ENCODE peak calls at places on chromosomes 7 and 10, in ten cellular contexts. One of them, this sample, is unnamed.

GRCh38 chr10:104351067-104351681 is 2.5 kb upstream of the CFAP58 start:
- DNase-seq in stimulated activated CD4-positive, alpha-beta T cell treated with anti-CD3 and anti-CD28 coated beads, Interleukin-4, amount 100 ng/mL, for 48 hours: no peak
- DNase-seq in right cardiac atrium: no peak
- DNase-seq in GM13977: no peak
- DNase-seq in IMR-90: peak; percentile 75
- DNase-seq in endothelial cell: no peak
- DNase-seq in stimulated activated CD8-positive, alpha-beta memory T cell treated with anti-CD3 and anti-CD28 coated beads, Interleukin-4, amount 100 ng/mL, for 1 hour: no peak
- DNase-seq in WERI-Rb-1: no peak
- DNase-seq in A673: no peak
- DNase-seq in effector memory CD8-positive, alpha-beta T cell: no peak
- DNase-seq in this sample: no peak

GRCh38 chr10:111756541-111757061 is 427.0 kb downstream of the GPAM start:
- DNase-seq in stimulated activated CD4-positive, alpha-beta T cell treated with anti-CD3 and anti-CD28 coated beads, Interleukin-4, amount 100 ng/mL, for 48 hours: no peak
- DNase-seq in right cardiac atrium: peak; percentile 47
- DNase-seq in GM13977: no peak
- DNase-seq in IMR-90: no peak
- DNase-seq in endothelial cell: peak; percentile 70
- DNase-seq in stimulated activated CD8-positive, alpha-beta memory T cell treated with anti-CD3 and anti-CD28 coated beads, Interleukin-4, amount 100 ng/mL, for 1 hour: no peak
- DNase-seq in WERI-Rb-1: peak; percentile 70
- DNase-seq in A673: peak; percentile 73
- DNase-seq in effector memory CD8-positive, alpha-beta T cell: no peak
- DNase-seq in this sample: peak; percentile 54

GRCh38 chr7:101118856-101119255 is 8.0 kb upstream of the SERPINE1 start:
- DNase-seq in stimulated activated CD4-positive, alpha-beta T cell treated with anti-CD3 and anti-CD28 coated beads, Interleukin-4, amount 100 ng/mL, for 48 hours: no peak
- DNase-seq in right cardiac atrium: no peak
- DNase-seq in GM13977: no peak
- DNase-seq in IMR-90: no peak
- DNase-seq in endothelial cell: no peak
- DNase-seq in stimulated activated CD8-positive, alpha-beta memory T cell treated with anti-CD3 and anti-CD28 coated beads, Interleukin-4, amount 100 ng/mL, for 1 hour: no peak
- DNase-seq in WERI-Rb-1: no peak
- DNase-seq in A673: no peak
- DNase-seq in effector memory CD8-positive, alpha-beta T cell: no peak
- DNase-seq in this sample: no peak

GRCh38 chr7:120033114-120033513 is 239.9 kb upstream of the KCND2 start:
- DNase-seq in stimulated activated CD4-positive, alpha-beta T cell treated with anti-CD3 and anti-CD28 coated beads, Interleukin-4, amount 100 ng/mL, for 48 hours: no peak
- DNase-seq in right cardiac atrium: no peak
- DNase-seq in GM13977: no peak
- DNase-seq in IMR-90: no peak
- DNase-seq in endothelial cell: no peak
- DNase-seq in stimulated activated CD8-positive, alpha-beta memory T cell treated with anti-CD3 and anti-CD28 coated beads, Interleukin-4, amount 100 ng/mL, for 1 hour: no peak
- DNase-seq in WERI-Rb-1: no peak
- DNase-seq in A673: peak; percentile 1
- DNase-seq in effector memory CD8-positive, alpha-beta T cell: no peak
- DNase-seq in this sample: no peak

GRCh38 chr10:62512732-62513475 is 138.7 kb downstream of the ZNF365 start:
- DNase-seq in stimulated activated CD4-positive, alpha-beta T cell treated with anti-CD3 and anti-CD28 coated beads, Interleukin-4, amount 100 ng/mL, for 48 hours: no peak
- DNase-seq in right cardiac atrium: no peak
- DNase-seq in GM13977: no peak
- DNase-seq in IMR-90: no peak
- DNase-seq in endothelial cell: no peak
- DNase-seq in stimulated activated CD8-positive, alpha-beta memory T cell treated with anti-CD3 and anti-CD28 coated beads, Interleukin-4, amount 100 ng/mL, for 1 hour: no peak
- DNase-seq in WERI-Rb-1: no peak
- DNase-seq in A673: no peak
- DNase-seq in effector memory CD8-positive, alpha-beta T cell: no peak
- DNase-seq in this sample: no peak

GRCh38 chr10:24207781-24208611 is 942 bp upstream of the KIAA1217 start:
- DNase-seq in stimulated activated CD4-positive, alpha-beta T cell treated with anti-CD3 and anti-CD28 coated beads, Interleukin-4, amount 100 ng/mL, for 48 hours: no peak
- DNase-seq in right cardiac atrium: no peak
- DNase-seq in GM13977: no peak
- DNase-seq in IMR-90: no peak
- DNase-seq in endothelial cell: peak; percentile 59
- DNase-seq in stimulated activated CD8-positive, alpha-beta memory T cell treated with anti-CD3 and anti-CD28 coated beads, Interleukin-4, amount 100 ng/mL, for 1 hour: no peak
- DNase-seq in WERI-Rb-1: no peak
- DNase-seq in A673: peak; percentile 42
- DNase-seq in effector memory CD8-positive, alpha-beta T cell: no peak
- DNase-seq in this sample: no peak

GRCh38 chr10:24650669-24651391 is 72.9 kb downstream of the ARHGAP21 start:
- DNase-seq in stimulated activated CD4-positive, alpha-beta T cell treated with anti-CD3 and anti-CD28 coated beads, Interleukin-4, amount 100 ng/mL, for 48 hours: no peak
- DNase-seq in right cardiac atrium: no peak
- DNase-seq in GM13977: no peak
- DNase-seq in IMR-90: no peak
- DNase-seq in endothelial cell: no peak
- DNase-seq in stimulated activated CD8-positive, alpha-beta memory T cell treated with anti-CD3 and anti-CD28 coated beads, Interleukin-4, amount 100 ng/mL, for 1 hour: no peak
- DNase-seq in WERI-Rb-1: no peak
- DNase-seq in A673: no peak
- DNase-seq in effector memory CD8-positive, alpha-beta T cell: no peak
- DNase-seq in this sample: no peak

GRCh38 chr10:653991-654646 is 35.3 kb downstream of the DIP2C start:
- DNase-seq in stimulated activated CD4-positive, alpha-beta T cell treated with anti-CD3 and anti-CD28 coated beads, Interleukin-4, amount 100 ng/mL, for 48 hours: no peak
- DNase-seq in right cardiac atrium: peak; percentile 26
- DNase-seq in GM13977: no peak
- DNase-seq in IMR-90: peak; percentile 62
- DNase-seq in endothelial cell: no peak
- DNase-seq in stimulated activated CD8-positive, alpha-beta memory T cell treated with anti-CD3 and anti-CD28 coated beads, Interleukin-4, amount 100 ng/mL, for 1 hour: no peak
- DNase-seq in WERI-Rb-1: no peak
- DNase-seq in A673: no peak
- DNase-seq in effector memory CD8-positive, alpha-beta T cell: no peak
- DNase-seq in this sample: no peak

GRCh38 chr7:76064208-76064970 is 16.5 kb downstream of the MDH2 start:
- DNase-seq in stimulated activated CD4-positive, alpha-beta T cell treated with anti-CD3 and anti-CD28 coated beads, Interleukin-4, amount 100 ng/mL, for 48 hours: no peak
- DNase-seq in right cardiac atrium: no peak
- DNase-seq in GM13977: no peak
- DNase-seq in IMR-90: no peak
- DNase-seq in endothelial cell: no peak
- DNase-seq in stimulated activated CD8-positive, alpha-beta memory T cell treated with anti-CD3 and anti-CD28 coated beads, Interleukin-4, amount 100 ng/mL, for 1 hour: no peak
- DNase-seq in WERI-Rb-1: no peak
- DNase-seq in A673: no peak
- DNase-seq in effector memory CD8-positive, alpha-beta T cell: no peak
- DNase-seq in this sample: no peak

GRCh38 chr10:89118091-89118490 is 89.0 kb downstream of the CH25H start:
- DNase-seq in stimulated activated CD4-positive, alpha-beta T cell treated with anti-CD3 and anti-CD28 coated beads, Interleukin-4, amount 100 ng/mL, for 48 hours: no peak
- DNase-seq in right cardiac atrium: no peak
- DNase-seq in GM13977: no peak
- DNase-seq in IMR-90: peak; percentile 69
- DNase-seq in endothelial cell: no peak
- DNase-seq in stimulated activated CD8-positive, alpha-beta memory T cell treated with anti-CD3 and anti-CD28 coated beads, Interleukin-4, amount 100 ng/mL, for 1 hour: no peak
- DNase-seq in WERI-Rb-1: no peak
- DNase-seq in A673: peak; percentile 11
- DNase-seq in effector memory CD8-positive, alpha-beta T cell: no peak
- DNase-seq in this sample: no peak

GRCh38 chr10:43093423-43094090 is 16.7 kb downstream of the RET start:
- DNase-seq in stimulated activated CD4-positive, alpha-beta T cell treated with anti-CD3 and anti-CD28 coated beads, Interleukin-4, amount 100 ng/mL, for 48 hours: no peak
- DNase-seq in right cardiac atrium: peak; percentile 25
- DNase-seq in GM13977: no peak
- DNase-seq in IMR-90: peak; percentile 6
- DNase-seq in endothelial cell: no peak
- DNase-seq in stimulated activated CD8-positive, alpha-beta memory T cell treated with anti-CD3 and anti-CD28 coated beads, Interleukin-4, amount 100 ng/mL, for 1 hour: no peak
- DNase-seq in WERI-Rb-1: peak; percentile 60
- DNase-seq in A673: peak; percentile 79
- DNase-seq in effector memory CD8-positive, alpha-beta T cell: no peak
- DNase-seq in this sample: peak; percentile 64

GRCh38 chr10:35425596-35425995 is 89.3 kb downstream of the CCNY start:
- DNase-seq in stimulated activated CD4-positive, alpha-beta T cell treated with anti-CD3 and anti-CD28 coated beads, Interleukin-4, amount 100 ng/mL, for 48 hours: no peak
- DNase-seq in right cardiac atrium: no peak
- DNase-seq in GM13977: no peak
- DNase-seq in IMR-90: peak; percentile 36
- DNase-seq in endothelial cell: no peak
- DNase-seq in stimulated activated CD8-positive, alpha-beta memory T cell treated with anti-CD3 and anti-CD28 coated beads, Interleukin-4, amount 100 ng/mL, for 1 hour: no peak
- DNase-seq in WERI-Rb-1: no peak
- DNase-seq in A673: no peak
- DNase-seq in effector memory CD8-positive, alpha-beta T cell: no peak
- DNase-seq in this sample: no peak

GRCh38 chr10:20877986-20878979 is 18.8 kb downstream of the NEBL start:
- DNase-seq in stimulated activated CD4-positive, alpha-beta T cell treated with anti-CD3 and anti-CD28 coated beads, Interleukin-4, amount 100 ng/mL, for 48 hours: no peak
- DNase-seq in right cardiac atrium: no peak
- DNase-seq in GM13977: no peak
- DNase-seq in IMR-90: no peak
- DNase-seq in endothelial cell: no peak
- DNase-seq in stimulated activated CD8-positive, alpha-beta memory T cell treated with anti-CD3 and anti-CD28 coated beads, Interleukin-4, amount 100 ng/mL, for 1 hour: no peak
- DNase-seq in WERI-Rb-1: no peak
- DNase-seq in A673: no peak
- DNase-seq in effector memory CD8-positive, alpha-beta T cell: no peak
- DNase-seq in this sample: no peak

GRCh38 chr7:127713006-127713405 is 61.0 kb downstream of the SND1 start:
- DNase-seq in stimulated activated CD4-positive, alpha-beta T cell treated with anti-CD3 and anti-CD28 coated beads, Interleukin-4, amount 100 ng/mL, for 48 hours: no peak
- DNase-seq in right cardiac atrium: no peak
- DNase-seq in GM13977: no peak
- DNase-seq in IMR-90: no peak
- DNase-seq in endothelial cell: no peak
- DNase-seq in stimulated activated CD8-positive, alpha-beta memory T cell treated with anti-CD3 and anti-CD28 coated beads, Interleukin-4, amount 100 ng/mL, for 1 hour: no peak
- DNase-seq in WERI-Rb-1: no peak
- DNase-seq in A673: no peak
- DNase-seq in effector memory CD8-positive, alpha-beta T cell: no peak
- DNase-seq in this sample: no peak

GRCh38 chr10:124626759-124627380 is 117.3 kb downstream of the FAM53B start:
- DNase-seq in stimulated activated CD4-positive, alpha-beta T cell treated with anti-CD3 and anti-CD28 coated beads, Interleukin-4, amount 100 ng/mL, for 48 hours: no peak
- DNase-seq in right cardiac atrium: no peak
- DNase-seq in GM13977: no peak
- DNase-seq in IMR-90: no peak
- DNase-seq in endothelial cell: no peak
- DNase-seq in stimulated activated CD8-positive, alpha-beta memory T cell treated with anti-CD3 and anti-CD28 coated beads, Interleukin-4, amount 100 ng/mL, for 1 hour: no peak
- DNase-seq in WERI-Rb-1: no peak
- DNase-seq in A673: no peak
- DNase-seq in effector memory CD8-positive, alpha-beta T cell: peak; percentile 35
- DNase-seq in this sample: no peak

GRCh38 chr7:128708824-128709223 is 30.3 kb upstream of the CALU start:
- DNase-seq in stimulated activated CD4-positive, alpha-beta T cell treated with anti-CD3 and anti-CD28 coated beads, Interleukin-4, amount 100 ng/mL, for 48 hours: no peak
- DNase-seq in right cardiac atrium: no peak
- DNase-seq in GM13977: no peak
- DNase-seq in IMR-90: no peak
- DNase-seq in endothelial cell: no peak
- DNase-seq in stimulated activated CD8-positive, alpha-beta memory T cell treated with anti-CD3 and anti-CD28 coated beads, Interleukin-4, amount 100 ng/mL, for 1 hour: no peak
- DNase-seq in WERI-Rb-1: no peak
- DNase-seq in A673: no peak
- DNase-seq in effector memory CD8-positive, alpha-beta T cell: no peak
- DNase-seq in this sample: no peak

This sample was measured in D341Med.